ENCODE peak calls at places on chromosomes 3 and 15, in five cellular contexts. One of them, this sample, is unnamed.

GRCh38 chr3:31165399-31165860 is 271.0 kb upstream of the GADL1 start:
- DNase-seq in activated CD4-positive, alpha-beta memory T cell treated with anti-CD3 and anti-CD28 coated beads for 36 hours: no peak
- DNase-seq in stimulated activated CD4-positive, alpha-beta T cell treated with anti-CD3 and anti-CD28 coated beads, TNF-alpha, amount 100 ng/mL, for 1 hour: no peak
- DNase-seq in Calu3: no peak
- DNase-seq in sciatic nerve: no peak
- DNase-seq in this sample: no peak

GRCh38 chr3:139309046-139309660 is 34.7 kb upstream of the MRPS22 start:
- DNase-seq in activated CD4-positive, alpha-beta memory T cell treated with anti-CD3 and anti-CD28 coated beads for 36 hours: no peak
- DNase-seq in stimulated activated CD4-positive, alpha-beta T cell treated with anti-CD3 and anti-CD28 coated beads, TNF-alpha, amount 100 ng/mL, for 1 hour: no peak
- DNase-seq in Calu3: no peak
- DNase-seq in sciatic nerve: no peak
- DNase-seq in this sample: no peak

GRCh38 chr15:26804063-26804804 is 31.4 kb upstream of the GABRB3 start:
- DNase-seq in activated CD4-positive, alpha-beta memory T cell treated with anti-CD3 and anti-CD28 coated beads for 36 hours: no peak
- DNase-seq in stimulated activated CD4-positive, alpha-beta T cell treated with anti-CD3 and anti-CD28 coated beads, TNF-alpha, amount 100 ng/mL, for 1 hour: no peak
- DNase-seq in Calu3: no peak
- DNase-seq in sciatic nerve: no peak
- DNase-seq in this sample: no peak

GRCh38 chr3:186418601-186419238 is 56.7 kb upstream of the DGKG start:
- DNase-seq in activated CD4-positive, alpha-beta memory T cell treated with anti-CD3 and anti-CD28 coated beads for 36 hours: no peak
- DNase-seq in stimulated activated CD4-positive, alpha-beta T cell treated with anti-CD3 and anti-CD28 coated beads, TNF-alpha, amount 100 ng/mL, for 1 hour: no peak
- DNase-seq in Calu3: no peak
- DNase-seq in sciatic nerve: no peak
- DNase-seq in this sample: no peak

GRCh38 chr3:51388286-51389029 is 2.6 kb upstream of the RBM15B start:
- DNase-seq in activated CD4-positive, alpha-beta memory T cell treated with anti-CD3 and anti-CD28 coated beads for 36 hours: no peak
- DNase-seq in stimulated activated CD4-positive, alpha-beta T cell treated with anti-CD3 and anti-CD28 coated beads, TNF-alpha, amount 100 ng/mL, for 1 hour: no peak
- DNase-seq in Calu3: peak
- DNase-seq in sciatic nerve: no peak
- DNase-seq in this sample: no peak

GRCh38 chr3:129934234-129935123 is 40.0 kb upstream of the TRH start:
- DNase-seq in activated CD4-positive, alpha-beta memory T cell treated with anti-CD3 and anti-CD28 coated beads for 36 hours: peak
- DNase-seq in stimulated activated CD4-positive, alpha-beta T cell treated with anti-CD3 and anti-CD28 coated beads, TNF-alpha, amount 100 ng/mL, for 1 hour: peak
- DNase-seq in Calu3: peak
- DNase-seq in sciatic nerve: no peak
- DNase-seq in this sample: no peak

GRCh38 chr15:93505506-93505905 is 416.5 kb upstream of the RGMA start:
- DNase-seq in activated CD4-positive, alpha-beta memory T cell treated with anti-CD3 and anti-CD28 coated beads for 36 hours: no peak
- DNase-seq in stimulated activated CD4-positive, alpha-beta T cell treated with anti-CD3 and anti-CD28 coated beads, TNF-alpha, amount 100 ng/mL, for 1 hour: no peak
- DNase-seq in Calu3: no peak
- DNase-seq in sciatic nerve: no peak
- DNase-seq in this sample: no peak

GRCh38 chr3:15313461-15313860 is 18.9 kb downstream of the SH3BP5 start:
- DNase-seq in activated CD4-positive, alpha-beta memory T cell treated with anti-CD3 and anti-CD28 coated beads for 36 hours: peak
- DNase-seq in stimulated activated CD4-positive, alpha-beta T cell treated with anti-CD3 and anti-CD28 coated beads, TNF-alpha, amount 100 ng/mL, for 1 hour: no peak
- DNase-seq in Calu3: no peak
- DNase-seq in sciatic nerve: no peak
- DNase-seq in this sample: no peak

GRCh38 chr15:81922143-81922542 is 123.7 kb downstream of the MEX3B start:
- DNase-seq in activated CD4-positive, alpha-beta memory T cell treated with anti-CD3 and anti-CD28 coated beads for 36 hours: no peak
- DNase-seq in stimulated activated CD4-positive, alpha-beta T cell treated with anti-CD3 and anti-CD28 coated beads, TNF-alpha, amount 100 ng/mL, for 1 hour: no peak
- DNase-seq in Calu3: no peak
- DNase-seq in sciatic nerve: no peak
- DNase-seq in this sample: no peak

GRCh38 chr3:134057006-134057832 is 27.5 kb upstream of the SLCO2A1 start:
- DNase-seq in activated CD4-positive, alpha-beta memory T cell treated with anti-CD3 and anti-CD28 coated beads for 36 hours: no peak
- DNase-seq in stimulated activated CD4-positive, alpha-beta T cell treated with anti-CD3 and anti-CD28 coated beads, TNF-alpha, amount 100 ng/mL, for 1 hour: no peak
- DNase-seq in Calu3: no peak
- DNase-seq in sciatic nerve: no peak
- DNase-seq in this sample: no peak

GRCh38 chr15:66704783-66705113 is 2.7 kb downstream of the SMAD6 start:
- DNase-seq in activated CD4-positive, alpha-beta memory T cell treated with anti-CD3 and anti-CD28 coated beads for 36 hours: no peak
- DNase-seq in stimulated activated CD4-positive, alpha-beta T cell treated with anti-CD3 and anti-CD28 coated beads, TNF-alpha, amount 100 ng/mL, for 1 hour: no peak
- DNase-seq in Calu3: peak
- DNase-seq in sciatic nerve: peak
- DNase-seq in this sample: no peak

GRCh38 chr3:79369306-79369705 is 398.5 kb downstream of the ROBO1 start:
- DNase-seq in activated CD4-positive, alpha-beta memory T cell treated with anti-CD3 and anti-CD28 coated beads for 36 hours: no peak
- DNase-seq in stimulated activated CD4-positive, alpha-beta T cell treated with anti-CD3 and anti-CD28 coated beads, TNF-alpha, amount 100 ng/mL, for 1 hour: no peak
- DNase-seq in Calu3: no peak
- DNase-seq in sciatic nerve: no peak
- DNase-seq in this sample: no peak

GRCh38 chr3:171700653-171701052 is 109.6 kb downstream of the PLD1 start:
- DNase-seq in activated CD4-positive, alpha-beta memory T cell treated with anti-CD3 and anti-CD28 coated beads for 36 hours: no peak
- DNase-seq in stimulated activated CD4-positive, alpha-beta T cell treated with anti-CD3 and anti-CD28 coated beads, TNF-alpha, amount 100 ng/mL, for 1 hour: no peak
- DNase-seq in Calu3: no peak
- DNase-seq in sciatic nerve: no peak
- DNase-seq in this sample: no peak

GRCh38 chr3:94481499-94481898 is 418.6 kb downstream of the NSUN3 start:
- DNase-seq in activated CD4-positive, alpha-beta memory T cell treated with anti-CD3 and anti-CD28 coated beads for 36 hours: no peak
- DNase-seq in stimulated activated CD4-positive, alpha-beta T cell treated with anti-CD3 and anti-CD28 coated beads, TNF-alpha, amount 100 ng/mL, for 1 hour: no peak
- DNase-seq in Calu3: no peak
- DNase-seq in sciatic nerve: no peak
- DNase-seq in this sample: no peak

GRCh38 chr3:158958873-158959272 is 157.0 kb downstream of the MFSD1 start:
- DNase-seq in activated CD4-positive, alpha-beta memory T cell treated with anti-CD3 and anti-CD28 coated beads for 36 hours: no peak
- DNase-seq in stimulated activated CD4-positive, alpha-beta T cell treated with anti-CD3 and anti-CD28 coated beads, TNF-alpha, amount 100 ng/mL, for 1 hour: no peak
- DNase-seq in Calu3: no peak
- DNase-seq in sciatic nerve: no peak
- DNase-seq in this sample: no peak

GRCh38 chr15:74240002-74240568 is 4.0 kb downstream of the CCDC33 start:
- DNase-seq in activated CD4-positive, alpha-beta memory T cell treated with anti-CD3 and anti-CD28 coated beads for 36 hours: no peak
- DNase-seq in stimulated activated CD4-positive, alpha-beta T cell treated with anti-CD3 and anti-CD28 coated beads, TNF-alpha, amount 100 ng/mL, for 1 hour: no peak
- DNase-seq in Calu3: peak
- DNase-seq in sciatic nerve: peak
- DNase-seq in this sample: no peak

GRCh38 chr3:12135029-12135634 is 23.6 kb downstream of the TIMP4 start:
- DNase-seq in activated CD4-positive, alpha-beta memory T cell treated with anti-CD3 and anti-CD28 coated beads for 36 hours: peak
- DNase-seq in stimulated activated CD4-positive, alpha-beta T cell treated with anti-CD3 and anti-CD28 coated beads, TNF-alpha, amount 100 ng/mL, for 1 hour: peak
- DNase-seq in Calu3: peak
- DNase-seq in sciatic nerve: peak
- DNase-seq in this sample: no peak

GRCh38 chr15:71109890-71110289 is 5.4 kb upstream of the THSD4 start:
- DNase-seq in activated CD4-positive, alpha-beta memory T cell treated with anti-CD3 and anti-CD28 coated beads for 36 hours: no peak
- DNase-seq in stimulated activated CD4-positive, alpha-beta T cell treated with anti-CD3 and anti-CD28 coated beads, TNF-alpha, amount 100 ng/mL, for 1 hour: no peak
- DNase-seq in Calu3: no peak
- DNase-seq in sciatic nerve: no peak
- DNase-seq in this sample: no peak

GRCh38 chr3:15667484-15667883 is 65.9 kb downstream of the BTD start:
- DNase-seq in activated CD4-positive, alpha-beta memory T cell treated with anti-CD3 and anti-CD28 coated beads for 36 hours: peak
- DNase-seq in stimulated activated CD4-positive, alpha-beta T cell treated with anti-CD3 and anti-CD28 coated beads, TNF-alpha, amount 100 ng/mL, for 1 hour: no peak
- DNase-seq in Calu3: no peak
- DNase-seq in sciatic nerve: no peak
- DNase-seq in this sample: no peak

GRCh38 chr3:112734718-112735350 is 93.9 kb upstream of the CCDC80 start:
- DNase-seq in activated CD4-positive, alpha-beta memory T cell treated with anti-CD3 and anti-CD28 coated beads for 36 hours: peak
- DNase-seq in stimulated activated CD4-positive, alpha-beta T cell treated with anti-CD3 and anti-CD28 coated beads, TNF-alpha, amount 100 ng/mL, for 1 hour: peak
- DNase-seq in Calu3: peak
- DNase-seq in sciatic nerve: peak
- DNase-seq in this sample: peak

GRCh38 chr3:194125474-194125873 is 10.5 kb upstream of the HES1 start:
- DNase-seq in activated CD4-positive, alpha-beta memory T cell treated with anti-CD3 and anti-CD28 coated beads for 36 hours: no peak
- DNase-seq in stimulated activated CD4-positive, alpha-beta T cell treated with anti-CD3 and anti-CD28 coated beads, TNF-alpha, amount 100 ng/mL, for 1 hour: no peak
- DNase-seq in Calu3: no peak
- DNase-seq in sciatic nerve: no peak
- DNase-seq in this sample: no peak

GRCh38 chr3:10550705-10551104 is 45.3 kb upstream of the ATP2B2 start:
- DNase-seq in activated CD4-positive, alpha-beta memory T cell treated with anti-CD3 and anti-CD28 coated beads for 36 hours: no peak
- DNase-seq in stimulated activated CD4-positive, alpha-beta T cell treated with anti-CD3 and anti-CD28 coated beads, TNF-alpha, amount 100 ng/mL, for 1 hour: no peak
- DNase-seq in Calu3: no peak
- DNase-seq in sciatic nerve: no peak
- DNase-seq in this sample: no peak

This sample was measured in activated T-helper 1 cell treated with anti-CD3 and anti-CD28 coated beads, Interleukin-2, amount 50 U/mL, for 16 hours.